ENCODE peak calls at places on chromosomes 6 and 20, in four cellular contexts. One of them, this sample, is unnamed.

GRCh38 chr6:63904844-63905243 is 269.2 kb downstream of the PHF3 start:
- DNase-seq in uterus: no peak
- DNase-seq in body of pancreas: no peak
- DNase-seq in colonic mucosa: no peak
- DNase-seq in this sample: no peak

GRCh38 chr6:14316911-14317535 is 199.5 kb downstream of the CD83 start:
- DNase-seq in uterus: no peak
- DNase-seq in body of pancreas: peak; percentile 44
- DNase-seq in colonic mucosa: peak; percentile 22
- DNase-seq in this sample: no peak

GRCh38 chr20:25339608-25340007 is 51.0 kb downstream of the ABHD12 start:
- DNase-seq in uterus: no peak
- DNase-seq in body of pancreas: peak; percentile 84
- DNase-seq in colonic mucosa: no peak
- DNase-seq in this sample: no peak

GRCh38 chr20:13061381-13061780 is 52.6 kb downstream of the SPTLC3 start:
- DNase-seq in uterus: no peak
- DNase-seq in body of pancreas: peak; percentile 39
- DNase-seq in colonic mucosa: no peak
- DNase-seq in this sample: no peak

GRCh38 chr6:159422041-159422984 is 253.1 kb downstream of the FNDC1 start:
- DNase-seq in uterus: no peak
- DNase-seq in body of pancreas: no peak
- DNase-seq in colonic mucosa: no peak
- DNase-seq in this sample: no peak

GRCh38 chr6:51892750-51893149 is 194.7 kb downstream of the PKHD1 start:
- DNase-seq in uterus: no peak
- DNase-seq in body of pancreas: no peak
- DNase-seq in colonic mucosa: no peak
- DNase-seq in this sample: no peak

GRCh38 chr6:152401978-152402377 is 235.2 kb downstream of the SYNE1 start:
- DNase-seq in uterus: no peak
- DNase-seq in body of pancreas: no peak
- DNase-seq in colonic mucosa: no peak
- DNase-seq in this sample: no peak

GRCh38 chr6:49618257-49618656 is 18.4 kb downstream of the RHAG start:
- DNase-seq in uterus: no peak
- DNase-seq in body of pancreas: no peak
- DNase-seq in colonic mucosa: no peak
- DNase-seq in this sample: no peak

GRCh38 chr20:61886721-61887658 is 178.7 kb downstream of the TAF4 start:
- DNase-seq in uterus: no peak
- DNase-seq in body of pancreas: peak; percentile 53
- DNase-seq in colonic mucosa: peak; percentile 21
- DNase-seq in this sample: no peak

GRCh38 chr6:27889628-27890315 is 22.4 kb downstream of the OR2B2 start:
- DNase-seq in uterus: no peak
- DNase-seq in body of pancreas: no peak
- DNase-seq in colonic mucosa: peak; percentile 37
- DNase-seq in this sample: no peak

GRCh38 chr20:46087161-46087560 is 2.6 kb downstream of the NCOA5 start:
- DNase-seq in uterus: no peak
- DNase-seq in body of pancreas: no peak
- DNase-seq in colonic mucosa: no peak
- DNase-seq in this sample: no peak

GRCh38 chr20:48921883-48922867 is 664 bp downstream of the ARFGEF2 start:
- DNase-seq in uterus: no peak
- DNase-seq in body of pancreas: peak; percentile 70
- DNase-seq in colonic mucosa: peak; percentile 66
- DNase-seq in this sample: no peak

GRCh38 chr6:51098801-51099200 is 280.1 kb downstream of the TFAP2B start:
- DNase-seq in uterus: no peak
- DNase-seq in body of pancreas: no peak
- DNase-seq in colonic mucosa: no peak
- DNase-seq in this sample: no peak

GRCh38 chr20:19726126-19726525 is 31.9 kb upstream of the RIN2 start:
- DNase-seq in uterus: no peak
- DNase-seq in body of pancreas: no peak
- DNase-seq in colonic mucosa: no peak
- DNase-seq in this sample: no peak

GRCh38 chr6:119720160-119720559 is 370.6 kb upstream of the MAN1A1 start:
- DNase-seq in uterus: no peak
- DNase-seq in body of pancreas: no peak
- DNase-seq in colonic mucosa: no peak
- DNase-seq in this sample: no peak

GRCh38 chr6:303263-303662 is 11.0 kb downstream of the DUSP22 start:
- DNase-seq in uterus: no peak
- DNase-seq in body of pancreas: no peak
- DNase-seq in colonic mucosa: no peak
- DNase-seq in this sample: no peak
- H3K9me3 ChIP-seq in uterus: no peaks in the 10 kb centered on the region
- H3K9me3 ChIP-seq in body of pancreas: no peaks in the 10 kb centered on the region
- H3K9me3 ChIP-seq in colonic mucosa: no peaks in the 10 kb centered on the region
- H3K9me3 ChIP-seq in this sample: no peaks in the 10 kb centered on the region

GRCh38 chr6:106555767-106556166 is 73.5 kb downstream of the RTN4IP1 start:
- DNase-seq in uterus: no peak
- DNase-seq in body of pancreas: no peak
- DNase-seq in colonic mucosa: no peak
- DNase-seq in this sample: peak; percentile 8

GRCh38 chr6:106553440-106553839 is 75.9 kb downstream of the RTN4IP1 start:
- DNase-seq in uterus: no peak
- DNase-seq in body of pancreas: no peak
- DNase-seq in colonic mucosa: no peak
- DNase-seq in this sample: no peak

GRCh38 chr6:106557837-106558236 is 71.5 kb downstream of the RTN4IP1 start:
- DNase-seq in uterus: no peak
- DNase-seq in body of pancreas: no peak
- DNase-seq in colonic mucosa: no peak
- DNase-seq in this sample: no peak

GRCh38 chr6:106558364-106558763 is 70.9 kb downstream of the RTN4IP1 start:
- DNase-seq in uterus: no peak
- DNase-seq in body of pancreas: no peak
- DNase-seq in colonic mucosa: no peak
- DNase-seq in this sample: peak; percentile 37

DNA sequence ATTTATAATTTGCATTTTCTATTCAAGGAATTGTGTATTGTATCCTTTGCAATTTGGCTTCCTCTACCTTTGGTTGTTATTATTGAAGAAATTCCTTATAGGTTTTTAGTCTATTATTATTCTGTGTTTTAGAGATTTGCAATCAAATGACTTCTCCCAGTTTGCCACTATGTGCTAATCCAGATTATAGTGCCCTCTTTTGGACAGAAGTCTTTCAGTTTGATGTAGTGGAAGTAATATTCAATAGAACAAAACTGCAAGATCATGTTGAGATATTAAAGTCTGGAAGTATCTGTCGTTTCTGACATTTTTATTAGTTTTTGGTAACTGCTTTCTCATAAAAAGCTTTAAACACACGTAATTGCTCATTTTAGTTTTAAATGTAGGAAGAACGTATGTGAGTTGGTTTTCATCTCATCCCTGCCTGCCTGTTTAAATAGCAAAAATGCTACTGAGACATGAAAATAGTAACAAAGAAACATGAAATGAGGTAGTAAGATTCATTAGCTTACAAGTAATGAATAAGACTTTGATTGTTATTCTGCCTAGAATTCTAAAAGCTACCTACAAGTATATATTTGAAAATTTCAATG is 72.8 kb downstream of the RTN4IP1 start:
- DNase-seq in uterus: no peak
- DNase-seq in body of pancreas: no peak
- DNase-seq in colonic mucosa: no peak
- DNase-seq in this sample: no peak
- H3K27ac ChIP-seq in uterus: no peak overlapping the region
- H3K27ac ChIP-seq in body of pancreas: no peak overlapping the region
- H3K27ac ChIP-seq in colonic mucosa: no peak overlapping the region
- H3K27ac ChIP-seq in this sample: no peak overlapping the region

GRCh38 chr6:169858935-169859351 is 107.5 kb downstream of the ERMARD start:
- DNase-seq in uterus: no peak
- DNase-seq in body of pancreas: no peak
- DNase-seq in colonic mucosa: no peak
- DNase-seq in this sample: peak; percentile 83
- H3K9me3 ChIP-seq in uterus: no peaks in the 10 kb centered on the region
- H3K9me3 ChIP-seq in body of pancreas: no peaks in the 10 kb centered on the region
- H3K9me3 ChIP-seq in colonic mucosa: no peaks in the 10 kb centered on the region
- H3K9me3 ChIP-seq in this sample: peaks cover 9% of the 10 kb centered on the region

GRCh38 chr6:41073968-41074691 is 1.4 kb downstream of the NFYA start:
- DNase-seq in uterus: no peak
- DNase-seq in body of pancreas: no peak
- DNase-seq in colonic mucosa: no peak
- DNase-seq in this sample: no peak

GRCh38 chr6:41072836-41073202 is at the start of gene NFYA:
- DNase-seq in uterus: no peak
- DNase-seq in body of pancreas: no peak
- DNase-seq in colonic mucosa: no peak
- DNase-seq in this sample: no peak

GRCh38 chr6:41073203-41073967 is 611 bp downstream of the NFYA start:
- DNase-seq in uterus: peak; percentile 87
- DNase-seq in body of pancreas: peak; percentile 93
- DNase-seq in colonic mucosa: peak; percentile 91
- DNase-seq in this sample: peak; percentile 94

GRCh38 chr6:41077536-41077935 is 4.8 kb downstream of the NFYA start:
- DNase-seq in uterus: no peak
- DNase-seq in body of pancreas: no peak
- DNase-seq in colonic mucosa: no peak
- DNase-seq in this sample: no peak

GRCh38 chr6:41074692-41075436 is 2.1 kb downstream of the NFYA start:
- DNase-seq in uterus: peak; percentile 58
- DNase-seq in body of pancreas: peak; percentile 27
- DNase-seq in colonic mucosa: no peak
- DNase-seq in this sample: no peak
- H3K27ac ChIP-seq in uterus: peak overlapping the region; percentile 97
- H3K27ac ChIP-seq in body of pancreas: peak overlapping the region; percentile 100
- H3K27ac ChIP-seq in colonic mucosa: peak overlapping the region; percentile 100
- H3K27ac ChIP-seq in this sample: peak overlapping the region; percentile 99

DNA sequence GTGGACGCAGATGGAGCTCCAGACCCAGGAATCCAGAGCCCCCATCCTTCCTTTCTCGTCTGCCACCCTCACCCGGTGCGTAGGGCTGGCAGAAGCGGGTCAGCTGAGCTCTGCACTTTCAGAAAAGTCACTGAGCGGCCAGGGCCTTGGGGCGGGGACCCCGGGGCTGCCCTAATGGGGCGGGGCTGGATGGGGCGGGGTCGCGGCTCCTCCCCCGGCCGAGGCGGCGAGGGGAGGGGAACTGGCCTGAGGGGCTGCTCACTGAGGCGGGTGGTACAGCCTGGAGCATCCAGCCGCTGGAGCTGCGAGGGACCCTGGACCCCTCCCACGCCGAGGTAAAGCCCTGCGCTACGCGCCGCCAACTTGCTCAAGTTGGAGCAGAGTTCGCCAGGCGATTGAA is at the start of the genes DEFB124 and REM1:
- DNase-seq in uterus: peak; percentile 50
- DNase-seq in body of pancreas: no peak
- DNase-seq in colonic mucosa: peak; percentile 40
- DNase-seq in this sample: no peak
- H3K9me3 ChIP-seq in uterus: no peaks in the 10 kb centered on the region
- H3K9me3 ChIP-seq in body of pancreas: no peaks in the 10 kb centered on the region
- H3K9me3 ChIP-seq in colonic mucosa: no peaks in the 10 kb centered on the region
- H3K9me3 ChIP-seq in this sample: no peaks in the 10 kb centered on the region

GRCh38 chr6:110325197-110325596 is 33.0 kb downstream of the METTL24 start:
- DNase-seq in uterus: peak; percentile 42
- DNase-seq in body of pancreas: peak; percentile 59
- DNase-seq in colonic mucosa: peak; percentile 34
- DNase-seq in this sample: no peak

GRCh38 chr6:110329348-110329728 is 28.8 kb downstream of the METTL24 start:
- DNase-seq in uterus: peak; percentile 61
- DNase-seq in body of pancreas: peak; percentile 23
- DNase-seq in colonic mucosa: no peak
- DNase-seq in this sample: no peak

GRCh38 chr6:110326609-110327008 is 31.5 kb downstream of the METTL24 start:
- DNase-seq in uterus: no peak
- DNase-seq in body of pancreas: no peak
- DNase-seq in colonic mucosa: peak; percentile 36
- DNase-seq in this sample: no peak

GRCh38 chr6:110329729-110330436 is 28.3 kb downstream of the METTL24 start:
- DNase-seq in uterus: no peak
- DNase-seq in body of pancreas: peak; percentile 35
- DNase-seq in colonic mucosa: peak; percentile 31
- DNase-seq in this sample: peak; percentile 68

DNA sequence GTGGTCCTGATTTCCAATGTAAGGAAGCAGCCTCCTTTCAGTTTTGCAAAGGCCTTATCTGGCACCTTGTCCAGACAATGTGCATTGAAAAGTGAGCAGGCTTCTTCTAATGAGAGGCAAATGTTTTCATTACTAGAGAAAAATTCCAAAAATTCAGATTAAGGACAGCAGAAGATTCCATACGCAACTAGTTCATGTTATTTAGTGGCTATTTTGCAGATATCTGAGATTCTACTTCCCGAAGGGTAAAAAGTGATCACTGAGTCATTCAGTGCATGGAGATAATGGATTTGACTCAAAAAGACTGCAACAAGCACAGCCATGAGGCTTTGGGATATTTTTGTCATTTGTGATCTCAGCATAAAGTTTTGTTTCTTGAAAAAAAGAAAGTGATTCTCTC is 29.9 kb downstream of the METTL24 start:
- DNase-seq in uterus: no peak
- DNase-seq in body of pancreas: no peak
- DNase-seq in colonic mucosa: no peak
- DNase-seq in this sample: no peak
- H3K27ac ChIP-seq in uterus: peak overlapping the region; percentile 91
- H3K27ac ChIP-seq in body of pancreas: no peak overlapping the region
- H3K27ac ChIP-seq in colonic mucosa: no peak overlapping the region
- H3K27ac ChIP-seq in this sample: peak overlapping the region; percentile 89

This sample was measured in esophagus muscularis mucosa.